ENCODE peak calls at places on chromosomes 12 and 14, in six cellular contexts. T is cardiac muscle cell; F is CD8-positive, alpha-beta memory T cell; Z is A673; S is neural progenitor cell; B is PC-3. W is an unnamed sample.

GRCh38 chr12:11553871-11554533 is 95.5 kb upstream of the ETV6 start:
- DNase-seq in T (peak; percentile 75), F (peak; percentile 32), Z (peak; percentile 79), S (peak; percentile 48), B (peak; percentile 68), W (no peak)

GRCh38 chr14:46368275-46368674 is 283.3 kb downstream of the RPL10L start:
- DNase-seq in T (no peak), F (no peak), Z (no peak), S (no peak), B (no peak), W (no peak)

GRCh38 chr12:110102255-110102654 is 21.9 kb upstream of the IFT81 start:
- DNase-seq in T (peak; percentile 52), F (peak; percentile 15), Z (peak; percentile 97), S (peak; percentile 68), B (peak; percentile 97), W (no peak)

GRCh38 chr14:75277796-75278421 is 719 bp upstream of the FOS start:
- DNase-seq in T (no peak), F (no peak), Z (no peak), S (no peak), B (no peak), W (no peak)

GRCh38 chr14:94390372-94391086 is 2.1 kb upstream of the SERPINA1 start:
- DNase-seq in T (peak; percentile 69), F (no peak), Z (no peak), S (no peak), B (peak; percentile 49), W (peak; percentile 84)

GRCh38 chr12:69484428-69484827 is 14.2 kb downstream of the FRS2 start:
- DNase-seq in T (no peak), F (no peak), Z (peak; percentile 62), S (no peak), B (no peak), W (no peak)

GRCh38 chr12:26648584-26648983 is 184.4 kb downstream of the ITPR2 start:
- DNase-seq in T (peak; percentile 90), F (no peak), Z (no peak), S (no peak), B (peak; percentile 82), W (no peak)

GRCh38 chr14:92499216-92499615 is 14.4 kb upstream of the RIN3 start:
- DNase-seq in T (no peak), F (no peak), Z (no peak), S (no peak), B (no peak), W (no peak)

GRCh38 chr12:52044284-52044983 is 6.8 kb upstream of the NR4A1 start:
- DNase-seq in T (peak; percentile 98), F (no peak), Z (no peak), S (no peak), B (no peak), W (peak; percentile 90)

GRCh38 chr12:104166465-104166864 is 28.5 kb upstream of the NFYB start:
- DNase-seq in T (peak; percentile 82), F (no peak), Z (no peak), S (no peak), B (no peak), W (no peak)

GRCh38 chr12:108865169-108865568 is 7.8 kb upstream of the SSH1 start:
- DNase-seq in T (no peak), F (no peak), Z (no peak), S (no peak), B (no peak), W (no peak)

GRCh38 chr12:18589316-18589715 is 148.5 kb downstream of the PLCZ1 start:
- DNase-seq in T (peak; percentile 31), F (no peak), Z (no peak), S (no peak), B (no peak), W (no peak)

GRCh38 chr12:95395706-95396105 is 78.2 kb upstream of the METAP2 start:
- DNase-seq in T (no peak), F (no peak), Z (no peak), S (no peak), B (no peak), W (no peak)

GRCh38 chr12:98895086-98895651 is 250.1 kb downstream of the APAF1 start:
- DNase-seq in T (no peak), F (no peak), Z (peak; percentile 15), S (peak; percentile 75), B (no peak), W (no peak)

GRCh38 chr12:127239781-127240180 is 1027.2 kb upstream of the TMEM132C start:
- DNase-seq in T (no peak), F (no peak), Z (no peak), S (no peak), B (no peak), W (no peak)

GRCh38 chr12:127240249-127240929 is 1026.6 kb upstream of the TMEM132C start:
- DNase-seq in T (no peak), F (no peak), Z (no peak), S (no peak), B (no peak), W (no peak)

GRCh38 chr12:127236491-127236890 is 1030.5 kb upstream of the TMEM132C start:
- DNase-seq in T (no peak), F (no peak), Z (no peak), S (no peak), B (no peak), W (no peak)

GRCh38 chr12:127235771-127236170 is 1031.2 kb upstream of the TMEM132C start:
- DNase-seq in T (no peak), F (no peak), Z (no peak), S (no peak), B (no peak), W (no peak)

GRCh38 chr12:127238061-127238460 is 1028.9 kb upstream of the TMEM132C start:
- DNase-seq in T (peak; percentile 4), F (no peak), Z (no peak), S (no peak), B (no peak), W (no peak)
- H3K4me3 ChIP-seq in T (no peak overlapping the region), F (no peak overlapping the region), Z (no peak overlapping the region), S (no peak overlapping the region), B (no peak overlapping the region), W (no peak overlapping the region)

GRCh38 chr14:98909251-98909944 is 362.6 kb downstream of the BCL11B start:
- DNase-seq in T (peak; percentile 8), F (no peak), Z (peak; percentile 37), S (no peak), B (peak; percentile 84), W (no peak)
- H3K27me3 ChIP-seq in T (no peaks in the 10 kb centered on the region), F (no peaks in the 10 kb centered on the region), Z (no peaks in the 10 kb centered on the region), S (no peaks in the 10 kb centered on the region), B (peaks cover 8% of the 10 kb centered on the region), W (peaks cover 24% of the 10 kb centered on the region)

DNA sequence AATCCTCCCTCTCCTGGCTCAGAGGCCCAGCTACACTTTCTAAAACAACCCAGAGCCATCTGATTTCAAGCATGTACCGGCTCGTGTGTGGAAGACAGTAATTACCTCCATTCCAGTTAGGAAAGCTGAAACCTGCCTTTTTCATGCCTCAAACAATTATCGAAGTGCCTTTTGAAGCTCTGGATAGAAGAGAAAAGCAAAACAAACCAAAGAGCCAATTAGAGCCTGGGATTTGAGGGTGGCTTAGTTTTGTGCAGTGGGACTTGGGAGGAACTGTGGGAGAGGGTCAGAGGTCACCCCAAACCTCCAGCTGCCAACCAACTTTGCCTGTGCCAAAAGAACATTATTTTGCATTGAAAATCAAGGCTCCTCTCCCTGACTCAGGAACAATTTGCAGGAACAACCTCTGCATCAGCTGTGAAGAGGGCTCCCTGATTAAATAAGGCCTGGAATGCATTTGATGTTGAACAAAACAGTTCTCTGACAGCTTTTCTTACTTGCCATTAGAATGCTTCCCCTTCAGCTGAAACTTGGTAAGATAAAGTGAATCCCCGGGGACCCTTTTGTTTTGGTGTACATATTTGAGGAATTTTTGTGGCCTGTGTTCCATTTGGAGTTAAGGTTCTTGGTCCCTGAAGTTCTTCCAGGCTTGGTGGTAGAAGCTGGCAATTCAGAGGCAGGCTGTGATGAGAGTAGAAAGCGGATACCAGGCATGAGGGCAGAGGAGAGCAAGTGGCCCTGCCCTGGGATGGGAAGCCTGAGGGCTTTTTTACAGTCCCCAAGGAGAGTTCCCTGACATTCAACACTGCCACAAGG is 270.1 kb downstream of the ZFP36L1 start:
- DNase-seq in T (peak; percentile 92), F (no peak), Z (peak; percentile 37), S (peak; percentile 69), B (no peak), W (no peak)
- H3K4me1 ChIP-seq in T (peaks cover 12% of the 10 kb centered on the region), F (peaks cover 6% of the 10 kb centered on the region), Z (peaks cover 19% of the 10 kb centered on the region), S (peaks cover 70% of the 10 kb centered on the region), B (peaks cover 28% of the 10 kb centered on the region), W (peaks cover 82% of the 10 kb centered on the region)

GRCh38 chr12:48788852-48789775 is at the start of gene ADCY6:
- DNase-seq in T (peak; percentile 78), F (no peak), Z (peak; percentile 35), S (peak; percentile 93), B (peak; percentile 72), W (peak; percentile 92)

GRCh38 chr12:48788522-48788851 is 402 bp downstream of the ADCY6 start:
- DNase-seq in T (no peak), F (no peak), Z (no peak), S (no peak), B (no peak), W (no peak)

GRCh38 chr12:48787791-48788521 is 933 bp downstream of the ADCY6 start:
- DNase-seq in T (no peak), F (no peak), Z (no peak), S (peak; percentile 16), B (no peak), W (peak; percentile 48)

GRCh38 chr12:48789858-48790326 is 1.0 kb upstream of the ADCY6 start:
- DNase-seq in T (no peak), F (no peak), Z (no peak), S (no peak), B (no peak), W (no peak)

GRCh38 chr12:48786591-48787544 is 2.0 kb downstream of the ADCY6 start:
- DNase-seq in T (peak; percentile 78), F (no peak), Z (no peak), S (no peak), B (no peak), W (peak; percentile 86)
- H3K4me3 ChIP-seq in T (peak overlapping the region; percentile 82), F (no peak overlapping the region), Z (no peak overlapping the region), S (peak overlapping the region; percentile 96), B (peak overlapping the region; percentile 99), W (peak overlapping the region; percentile 99)

DNA sequence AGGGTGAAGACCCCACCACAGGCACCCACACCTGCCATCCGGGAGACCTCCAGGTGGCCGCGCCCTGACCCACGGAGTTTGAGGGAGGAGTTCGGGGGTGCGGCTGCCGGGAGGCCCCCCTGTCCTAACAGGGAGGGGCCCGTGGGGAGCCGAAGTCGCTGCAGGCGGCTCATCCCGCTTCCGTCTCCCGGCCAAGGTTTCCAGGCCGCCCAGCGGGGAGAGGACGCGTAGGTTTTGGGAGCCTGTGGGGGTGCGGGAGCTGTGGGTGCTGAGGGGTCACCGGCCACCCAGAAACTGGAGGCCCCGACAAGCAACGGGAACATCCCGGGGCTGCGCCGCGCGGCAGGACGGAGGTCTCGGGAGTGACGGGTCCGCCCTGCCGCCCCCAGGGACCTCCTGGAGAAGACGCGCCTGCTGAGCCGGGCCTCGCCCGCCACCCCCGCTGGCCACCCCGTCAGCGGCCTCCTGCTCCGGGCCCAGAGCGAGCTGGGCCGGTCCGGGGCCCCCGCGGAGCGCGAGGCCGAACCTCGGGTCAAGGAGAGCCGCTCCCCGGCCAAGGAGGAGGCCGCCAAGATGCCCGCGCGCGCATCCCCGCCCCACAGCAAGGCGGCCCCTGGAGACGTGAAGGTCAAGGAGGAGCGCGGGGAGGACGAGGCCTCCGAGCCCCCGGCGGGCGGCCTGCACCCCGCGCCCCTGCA is 27.7 kb downstream of the LRCOL1 start:
- DNase-seq in T (no peak), F (no peak), Z (no peak), S (no peak), B (no peak), W (no peak)
- H3K27me3 ChIP-seq in T (peaks cover 69% of the 10 kb centered on the region), F (no peaks in the 10 kb centered on the region), Z (no peaks in the 10 kb centered on the region), S (peaks cover 77% of the 10 kb centered on the region), B (no peaks in the 10 kb centered on the region), W (no peaks in the 10 kb centered on the region)

W was measured in heart left ventricle.